ENCODE peak calls at places on chromosome 18, in four cellular contexts. One of them, this sample, is unnamed.

GRCh38 chr18:52333860-52334259 is 6.1 kb upstream of the DCC start:
- DNase-seq in endodermal cell: no peak
- DNase-seq in cardiac muscle cell: no peak
- DNase-seq in CD4-positive, CD25-positive, alpha-beta regulatory T cell: no peak
- DNase-seq in this sample: no peak

GRCh38 chr18:12946549-12947354 is 1.1 kb upstream of the SEH1L start:
- DNase-seq in endodermal cell: peak; percentile 80
- DNase-seq in cardiac muscle cell: peak; percentile 98
- DNase-seq in CD4-positive, CD25-positive, alpha-beta regulatory T cell: no peak
- DNase-seq in this sample: no peak

GRCh38 chr18:21682276-21683051 is 22.1 kb downstream of the ABHD3 start:
- DNase-seq in endodermal cell: no peak
- DNase-seq in cardiac muscle cell: peak; percentile 83
- DNase-seq in CD4-positive, CD25-positive, alpha-beta regulatory T cell: no peak
- DNase-seq in this sample: no peak

GRCh38 chr18:41077076-41077475 is 878.0 kb upstream of the PIK3C3 start:
- DNase-seq in endodermal cell: no peak
- DNase-seq in cardiac muscle cell: no peak
- DNase-seq in CD4-positive, CD25-positive, alpha-beta regulatory T cell: no peak
- DNase-seq in this sample: no peak

GRCh38 chr18:76405761-76406356 is 89.2 kb downstream of the ZNF516 start:
- DNase-seq in endodermal cell: peak; percentile 91
- DNase-seq in cardiac muscle cell: peak; percentile 66
- DNase-seq in CD4-positive, CD25-positive, alpha-beta regulatory T cell: peak; percentile 11
- DNase-seq in this sample: peak; percentile 18

GRCh38 chr18:11518788-11519685 is 90.4 kb upstream of the SLC35G4 start:
- DNase-seq in endodermal cell: peak; percentile 92
- DNase-seq in cardiac muscle cell: peak; percentile 77
- DNase-seq in CD4-positive, CD25-positive, alpha-beta regulatory T cell: no peak
- DNase-seq in this sample: no peak

GRCh38 chr18:21786526-21786925 is 45.9 kb downstream of the MIB1 start:
- DNase-seq in endodermal cell: no peak
- DNase-seq in cardiac muscle cell: no peak
- DNase-seq in CD4-positive, CD25-positive, alpha-beta regulatory T cell: no peak
- DNase-seq in this sample: no peak

GRCh38 chr18:53442415-53442783 is 782.1 kb downstream of the MBD2 start:
- DNase-seq in endodermal cell: no peak
- DNase-seq in cardiac muscle cell: no peak
- DNase-seq in CD4-positive, CD25-positive, alpha-beta regulatory T cell: no peak
- DNase-seq in this sample: no peak

GRCh38 chr18:31064130-31064529 is 21.6 kb upstream of the DSC3 start:
- DNase-seq in endodermal cell: no peak
- DNase-seq in cardiac muscle cell: no peak
- DNase-seq in CD4-positive, CD25-positive, alpha-beta regulatory T cell: no peak
- DNase-seq in this sample: no peak

GRCh38 chr18:74791501-74792188 is 194.0 kb downstream of the ZNF407 start:
- DNase-seq in endodermal cell: no peak
- DNase-seq in cardiac muscle cell: no peak
- DNase-seq in CD4-positive, CD25-positive, alpha-beta regulatory T cell: no peak
- DNase-seq in this sample: no peak

GRCh38 chr18:74278983-74279382 is 12.8 kb downstream of the CYB5A start:
- DNase-seq in endodermal cell: no peak
- DNase-seq in cardiac muscle cell: no peak
- DNase-seq in CD4-positive, CD25-positive, alpha-beta regulatory T cell: no peak
- DNase-seq in this sample: no peak

GRCh38 chr18:44537521-44537920 is 143.2 kb upstream of the SETBP1 start:
- DNase-seq in endodermal cell: peak; percentile 65
- DNase-seq in cardiac muscle cell: peak; percentile 65
- DNase-seq in CD4-positive, CD25-positive, alpha-beta regulatory T cell: no peak
- DNase-seq in this sample: no peak

GRCh38 chr18:12403601-12404506 is 3.9 kb upstream of the PRELID3A start:
- DNase-seq in endodermal cell: no peak
- DNase-seq in cardiac muscle cell: peak; percentile 87
- DNase-seq in CD4-positive, CD25-positive, alpha-beta regulatory T cell: no peak
- DNase-seq in this sample: no peak

GRCh38 chr18:8400193-8400752 is 209.0 kb upstream of the RAB12 start:
- DNase-seq in endodermal cell: no peak
- DNase-seq in cardiac muscle cell: no peak
- DNase-seq in CD4-positive, CD25-positive, alpha-beta regulatory T cell: no peak
- DNase-seq in this sample: no peak

GRCh38 chr18:74689251-74689650 is 91.6 kb downstream of the ZNF407 start:
- DNase-seq in endodermal cell: no peak
- DNase-seq in cardiac muscle cell: peak; percentile 1
- DNase-seq in CD4-positive, CD25-positive, alpha-beta regulatory T cell: no peak
- DNase-seq in this sample: no peak

GRCh38 chr18:24273596-24273995 is 124.0 kb downstream of the OSBPL1A start:
- DNase-seq in endodermal cell: no peak
- DNase-seq in cardiac muscle cell: no peak
- DNase-seq in CD4-positive, CD25-positive, alpha-beta regulatory T cell: no peak
- DNase-seq in this sample: no peak

GRCh38 chr18:62037989-62038778 is 145.4 kb upstream of the RNF152 start:
- DNase-seq in endodermal cell: no peak
- DNase-seq in cardiac muscle cell: peak; percentile 74
- DNase-seq in CD4-positive, CD25-positive, alpha-beta regulatory T cell: no peak
- DNase-seq in this sample: no peak

GRCh38 chr18:79949571-79950439 is 1.6 kb downstream of the SLC66A2 start:
- DNase-seq in endodermal cell: peak; percentile 7
- DNase-seq in cardiac muscle cell: no peak
- DNase-seq in CD4-positive, CD25-positive, alpha-beta regulatory T cell: no peak
- DNase-seq in this sample: no peak

GRCh38 chr18:46756559-46757201 is at the start of gene ST8SIA5:
- DNase-seq in endodermal cell: peak; percentile 86
- DNase-seq in cardiac muscle cell: no peak
- DNase-seq in CD4-positive, CD25-positive, alpha-beta regulatory T cell: no peak
- DNase-seq in this sample: no peak

GRCh38 chr18:49020621-49021021 is 69.9 kb upstream of the SMAD7 start:
- DNase-seq in endodermal cell: peak; percentile 55
- DNase-seq in cardiac muscle cell: no peak
- DNase-seq in CD4-positive, CD25-positive, alpha-beta regulatory T cell: no peak
- DNase-seq in this sample: no peak

GRCh38 chr18:2961828-2962227 is 51.1 kb downstream of the LPIN2 start:
- DNase-seq in endodermal cell: no peak
- DNase-seq in cardiac muscle cell: peak; percentile 64
- DNase-seq in CD4-positive, CD25-positive, alpha-beta regulatory T cell: no peak
- DNase-seq in this sample: no peak

GRCh38 chr18:58992301-58993231 is 127.9 kb downstream of the ZNF532 start:
- DNase-seq in endodermal cell: peak; percentile 31
- DNase-seq in cardiac muscle cell: peak; percentile 47
- DNase-seq in CD4-positive, CD25-positive, alpha-beta regulatory T cell: no peak
- DNase-seq in this sample: no peak

GRCh38 chr18:74251297-74252031 is 40.3 kb downstream of the CYB5A start:
- DNase-seq in endodermal cell: no peak
- DNase-seq in cardiac muscle cell: peak; percentile 92
- DNase-seq in CD4-positive, CD25-positive, alpha-beta regulatory T cell: no peak
- DNase-seq in this sample: no peak

GRCh38 chr18:55737781-55738468 is 149.9 kb upstream of the TCF4 start:
- DNase-seq in endodermal cell: no peak
- DNase-seq in cardiac muscle cell: peak; percentile 3
- DNase-seq in CD4-positive, CD25-positive, alpha-beta regulatory T cell: no peak
- DNase-seq in this sample: no peak

GRCh38 chr18:48319796-48320638 is 89.2 kb downstream of the ZBTB7C start:
- DNase-seq in endodermal cell: peak; percentile 75
- DNase-seq in cardiac muscle cell: peak; percentile 56
- DNase-seq in CD4-positive, CD25-positive, alpha-beta regulatory T cell: no peak
- DNase-seq in this sample: no peak

DNA sequence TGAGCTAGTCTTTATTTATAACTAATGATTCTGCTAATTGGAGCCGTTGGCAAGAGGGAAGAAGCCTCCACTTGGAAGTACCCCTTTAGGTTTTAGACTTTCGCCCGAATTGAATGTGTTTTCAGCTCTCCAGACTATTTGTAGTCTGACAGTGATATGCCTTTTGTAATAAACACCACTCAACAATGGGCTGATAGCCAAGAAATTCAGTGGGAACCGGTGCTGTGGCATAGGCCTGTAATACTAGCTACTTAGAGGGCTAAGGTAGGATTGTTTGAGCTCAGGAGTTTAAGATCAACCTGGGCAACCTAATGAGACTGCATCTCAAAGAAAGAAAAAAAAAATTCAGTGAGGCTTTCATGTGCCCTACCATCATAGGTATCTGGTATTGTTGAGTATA is 13.6 kb upstream of the ZSCAN30 start:
- DNase-seq in endodermal cell: no peak
- DNase-seq in cardiac muscle cell: no peak
- DNase-seq in CD4-positive, CD25-positive, alpha-beta regulatory T cell: no peak
- DNase-seq in this sample: no peak
- H3K9me3 ChIP-seq in endodermal cell: peaks cover 100% of the 10 kb centered on the region
- H3K9me3 ChIP-seq in cardiac muscle cell: no peaks in the 10 kb centered on the region
- H3K9me3 ChIP-seq in CD4-positive, CD25-positive, alpha-beta regulatory T cell: peaks cover 82% of the 10 kb centered on the region
- H3K9me3 ChIP-seq in this sample: peaks cover 52% of the 10 kb centered on the region

DNA sequence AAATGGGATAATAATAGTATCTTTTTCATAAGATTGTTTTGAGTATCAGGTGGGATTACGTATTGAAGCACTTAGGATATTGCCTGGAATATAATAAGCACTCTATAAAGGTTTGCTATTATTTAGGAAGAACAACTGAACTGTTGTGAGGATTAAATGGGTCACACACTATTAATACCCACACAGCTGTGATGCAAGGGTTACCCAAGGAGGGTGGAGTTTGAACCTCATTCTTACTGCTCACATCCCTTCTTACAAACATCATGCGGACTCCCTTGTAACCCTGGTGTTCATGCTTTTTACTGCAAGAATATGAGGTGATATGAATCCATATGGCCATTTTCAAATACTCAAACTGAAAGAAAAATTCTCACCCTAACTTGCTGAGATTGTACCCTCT is 113.5 kb downstream of the KCTD1 start:
- DNase-seq in endodermal cell: no peak
- DNase-seq in cardiac muscle cell: no peak
- DNase-seq in CD4-positive, CD25-positive, alpha-beta regulatory T cell: no peak
- DNase-seq in this sample: no peak
- H3K4me1 ChIP-seq in endodermal cell: no peaks in the 10 kb centered on the region
- H3K4me1 ChIP-seq in cardiac muscle cell: peaks cover 8% of the 10 kb centered on the region
- H3K4me1 ChIP-seq in CD4-positive, CD25-positive, alpha-beta regulatory T cell: no peaks in the 10 kb centered on the region
- H3K4me1 ChIP-seq in this sample: no peaks in the 10 kb centered on the region

DNA sequence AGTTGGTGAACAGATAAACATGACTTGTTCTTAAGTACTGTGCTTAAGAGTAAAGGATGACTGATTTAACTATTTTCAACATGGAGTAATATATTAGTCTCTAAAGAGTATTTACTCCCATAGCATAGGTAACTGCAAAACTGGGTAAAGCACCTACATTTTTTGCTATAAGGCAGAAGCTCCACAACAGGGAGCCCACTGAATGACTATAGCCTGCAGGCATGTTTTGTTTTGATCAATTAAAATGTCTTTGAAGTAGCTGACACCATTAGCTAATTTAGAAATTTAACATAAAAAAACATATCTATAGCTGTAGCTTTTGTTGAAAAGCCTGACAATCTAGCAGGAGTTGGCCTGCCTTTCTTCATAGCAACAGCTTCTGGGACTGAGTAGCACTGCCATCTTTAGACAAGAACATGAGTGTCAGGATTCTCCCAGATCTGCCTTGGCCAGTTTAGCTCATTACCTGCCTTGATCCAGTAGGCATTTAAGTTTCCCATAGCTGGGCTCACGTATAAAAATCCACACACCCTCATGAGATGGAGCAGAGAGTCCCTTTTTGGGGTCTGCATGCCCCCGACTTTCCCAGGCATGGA is 1935.1 kb upstream of the PIK3C3 start:
- DNase-seq in endodermal cell: peak; percentile 46
- DNase-seq in cardiac muscle cell: no peak
- DNase-seq in CD4-positive, CD25-positive, alpha-beta regulatory T cell: no peak
- DNase-seq in this sample: no peak
- H3K4me3 ChIP-seq in endodermal cell: no peak overlapping the region
- H3K4me3 ChIP-seq in cardiac muscle cell: no peak overlapping the region
- H3K4me3 ChIP-seq in CD4-positive, CD25-positive, alpha-beta regulatory T cell: no peak overlapping the region
- H3K4me3 ChIP-seq in this sample: no peak overlapping the region

DNA sequence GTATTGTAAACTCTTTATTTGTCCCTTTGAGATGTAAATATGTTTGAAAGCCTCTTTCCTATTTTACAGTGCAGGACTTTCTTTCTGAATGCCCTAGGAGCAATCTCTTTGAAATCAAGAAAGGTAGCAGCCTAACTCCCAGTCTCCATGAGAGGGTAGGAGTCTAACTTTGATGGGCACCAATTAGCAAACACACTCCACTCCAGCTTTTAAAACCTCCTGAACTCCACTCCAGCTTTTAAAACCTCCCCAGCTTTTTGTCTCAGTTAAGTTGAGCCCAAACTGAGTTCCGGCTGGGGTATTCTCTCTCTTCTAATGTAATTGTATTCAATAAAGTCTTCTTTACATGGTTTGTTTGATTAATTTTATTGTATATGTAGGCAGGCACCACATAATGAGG is 493.7 kb upstream of the CDH7 start:
- DNase-seq in endodermal cell: peak; percentile 53
- DNase-seq in cardiac muscle cell: no peak
- DNase-seq in CD4-positive, CD25-positive, alpha-beta regulatory T cell: no peak
- DNase-seq in this sample: no peak
- H3K9me3 ChIP-seq in endodermal cell: no peaks in the 10 kb centered on the region
- H3K9me3 ChIP-seq in cardiac muscle cell: no peaks in the 10 kb centered on the region
- H3K9me3 ChIP-seq in CD4-positive, CD25-positive, alpha-beta regulatory T cell: peaks cover 1% of the 10 kb centered on the region
- H3K9me3 ChIP-seq in this sample: no peaks in the 10 kb centered on the region

GRCh38 chr18:23232331-23232730 is 97.0 kb downstream of the CABLES1 start:
- DNase-seq in endodermal cell: no peak
- DNase-seq in cardiac muscle cell: no peak
- DNase-seq in CD4-positive, CD25-positive, alpha-beta regulatory T cell: no peak
- DNase-seq in this sample: no peak

GRCh38 chr18:23229472-23229871 is 94.2 kb downstream of the CABLES1 start:
- DNase-seq in endodermal cell: no peak
- DNase-seq in cardiac muscle cell: peak; percentile 45
- DNase-seq in CD4-positive, CD25-positive, alpha-beta regulatory T cell: no peak
- DNase-seq in this sample: no peak

GRCh38 chr18:23228102-23229051 is 93.1 kb downstream of the CABLES1 start:
- DNase-seq in endodermal cell: no peak
- DNase-seq in cardiac muscle cell: no peak
- DNase-seq in CD4-positive, CD25-positive, alpha-beta regulatory T cell: no peak
- DNase-seq in this sample: no peak

GRCh38 chr18:23230688-23231087 is 95.4 kb downstream of the CABLES1 start:
- DNase-seq in endodermal cell: no peak
- DNase-seq in cardiac muscle cell: no peak
- DNase-seq in CD4-positive, CD25-positive, alpha-beta regulatory T cell: no peak
- DNase-seq in this sample: no peak

DNA sequence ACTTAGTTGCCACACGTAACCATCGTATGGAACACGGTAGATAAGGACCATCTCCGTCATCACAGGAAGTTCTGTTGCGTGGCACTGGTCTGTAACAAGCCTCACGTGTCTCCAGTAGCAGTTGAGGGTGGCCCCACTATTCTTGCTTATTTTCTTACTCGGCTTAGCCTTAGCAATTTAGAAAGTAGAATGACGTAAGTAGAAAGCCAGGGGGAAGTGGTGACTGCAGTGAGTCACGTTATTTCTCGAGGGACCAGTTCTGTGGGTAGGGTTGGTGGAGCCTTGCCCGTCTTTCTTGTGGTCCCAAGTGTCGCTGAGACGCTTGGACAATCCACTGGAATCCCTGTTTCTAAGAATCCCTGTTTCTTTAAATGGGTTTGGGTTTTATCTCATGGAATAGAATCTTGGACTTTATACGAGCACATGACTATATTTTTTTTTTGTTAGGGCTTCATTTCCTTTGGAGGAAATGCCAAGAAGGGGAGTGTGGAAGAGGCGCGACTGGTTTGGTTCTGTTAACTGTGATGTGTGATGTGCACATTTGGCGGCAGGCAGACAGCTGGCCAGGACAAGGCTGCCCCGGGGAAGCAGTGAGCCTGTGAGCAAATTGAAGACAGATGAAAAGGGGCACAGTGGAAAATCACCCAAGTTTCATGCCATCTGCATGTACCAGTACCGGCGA is 96.2 kb downstream of the CABLES1 start:
- DNase-seq in endodermal cell: no peak
- DNase-seq in cardiac muscle cell: peak; percentile 96
- DNase-seq in CD4-positive, CD25-positive, alpha-beta regulatory T cell: peak; percentile 73
- DNase-seq in this sample: peak; percentile 69
- H3K4me1 ChIP-seq in endodermal cell: no peaks in the 10 kb centered on the region
- H3K4me1 ChIP-seq in cardiac muscle cell: no peaks in the 10 kb centered on the region
- H3K4me1 ChIP-seq in CD4-positive, CD25-positive, alpha-beta regulatory T cell: peaks cover 36% of the 10 kb centered on the region
- H3K4me1 ChIP-seq in this sample: peaks cover 6% of the 10 kb centered on the region